ENCODE peak calls at places on chromosomes 3 and 15, in five cellular contexts. H is stimulated activated CD8-positive, alpha-beta memory T cell treated with anti-CD3 and anti-CD28 coated beads, Interleukin-15, amount 100 ng/mL, for 24 hours; C is NCI-H1436; R is nucleus accumbens; W is GM12865. P is an unnamed sample.

GRCh38 chr15:25184356-25185155 is 229.8 kb downstream of the SNRPN start:
- DNase-seq in R (no peak), W (no peak), C (no peak), H (no peak), P (no peak)

GRCh38 chr15:31993062-31993461 is 37.3 kb upstream of the CHRNA7 start:
- DNase-seq in C (no peak), R (no peak), H (no peak), W (no peak), P (no peak)

GRCh38 chr3:115095236-115095635 is 51.9 kb downstream of the ZBTB20 start:
- DNase-seq in H (no peak), R (no peak), W (no peak), C (no peak), P (no peak)

GRCh38 chr3:135860761-135861160 is 104.8 kb upstream of the PPP2R3A start:
- DNase-seq in H (no peak), R (no peak), W (no peak), C (no peak), P (no peak)

GRCh38 chr3:129045675-129046036 is 14.9 kb upstream of the GP9 start:
- DNase-seq in C (no peak), R (no peak), H (no peak), W (no peak), P (no peak)

GRCh38 chr15:62125763-62126162 is 39.3 kb downstream of the C2CD4B start:
- DNase-seq in W (peak; percentile 31), C (no peak), R (no peak), H (no peak), P (peak; percentile 25)

GRCh38 chr3:114640126-114640525 is 346.3 kb downstream of the TIGIT start:
- DNase-seq in C (no peak), R (no peak), H (no peak), W (no peak), P (no peak)

GRCh38 chr3:158703566-158703965 is 28.7 kb downstream of the RARRES1 start:
- DNase-seq in W (no peak), H (no peak), R (no peak), C (no peak), P (no peak)

GRCh38 chr3:66386925-66387650 is 113.7 kb downstream of the LRIG1 start:
- DNase-seq in W (peak; percentile 83), C (no peak), H (no peak), R (no peak), P (no peak)

GRCh38 chr3:130897316-130897715 is 3.4 kb downstream of the ATP2C1 start:
- DNase-seq in H (no peak), R (no peak), W (no peak), C (no peak), P (no peak)

GRCh38 chr3:59608356-59608755 is 558.5 kb upstream of the CFAP20DC start:
- DNase-seq in W (no peak), C (peak; percentile 23), H (no peak), R (no peak), P (no peak)

GRCh38 chr3:146115619-146116018 is 45.4 kb downstream of the PLOD2 start:
- DNase-seq in W (no peak), C (no peak), R (no peak), H (no peak), P (no peak)